ENCODE peak calls at places on chromosomes 7 and 10, in six cellular contexts. H is SK-N-SH, I is HCT116, F is GM12878, D is K562, J is HepG2. C is an unnamed sample.

GRCh38 chr7:155585532-155585895 is 39.2 kb upstream of the CNPY1 start:
- DNase-seq in I (no peak), F (no peak), J (no peak), D (no peak), H (no peak), C (no peak)

GRCh38 chr7:14001139-14001538 is 11.7 kb upstream of the ETV1 start:
- DNase-seq in F (no peak), H (no peak), I (no peak), D (no peak), J (no peak), C (no peak)

GRCh38 chr10:75226656-75227055 is 9.1 kb downstream of the COMTD1 start:
- DNase-seq in I (no peak), H (no peak), F (no peak), D (no peak), J (no peak), C (peak)

GRCh38 chr7:29341156-29341555 is 146.6 kb downstream of the CHN2 start:
- DNase-seq in J (no peak), D (no peak), H (no peak), F (no peak), I (no peak), C (no peak)

GRCh38 chr7:13411641-13412040 is 577.8 kb downstream of the ETV1 start:
- DNase-seq in I (no peak), H (no peak), F (no peak), D (no peak), J (no peak), C (no peak)

GRCh38 chr7:148941598-148942280 is 57.6 kb upstream of the EZH2 start:
- DNase-seq in D (peak), H (peak), F (no peak), I (peak), J (peak), C (peak)

GRCh38 chr10:130463876-130464360 is 327.7 kb downstream of the GLRX3 start:
- DNase-seq in J (no peak), F (no peak), H (no peak), D (no peak), I (no peak), C (no peak)

GRCh38 chr10:92756233-92757065 is 66.7 kb downstream of the HHEX start:
- DNase-seq in H (no peak), D (peak), I (no peak), F (peak), J (peak), C (no peak)

GRCh38 chr10:34698979-34699378 is 116.1 kb downstream of the PARD3 start:
- DNase-seq in H (no peak), J (no peak), D (no peak), I (peak), F (no peak), C (no peak)

GRCh38 chr10:127939786-127940330 is 33.0 kb downstream of the PTPRE start:
- DNase-seq in D (no peak), I (no peak), F (no peak), H (no peak), J (no peak), C (no peak)

GRCh38 chr10:48623607-48624132 is 18.8 kb upstream of the ARHGAP22 start:
- DNase-seq in F (no peak), H (no peak), I (no peak), D (no peak), J (no peak), C (no peak)

GRCh38 chr7:134966691-134967090 is 19.6 kb upstream of the AGBL3 start:
- DNase-seq in J (no peak), F (no peak), D (no peak), I (no peak), H (no peak), C (no peak)

GRCh38 chr7:604038-604883 is 84.6 kb upstream of the PDGFA start:
- DNase-seq in D (peak), H (no peak), J (no peak), I (no peak), F (peak), C (no peak)

GRCh38 chr10:103739039-103739764 is 116.2 kb downstream of the SH3PXD2A start:
- DNase-seq in D (no peak), H (no peak), J (no peak), I (no peak), F (no peak), C (peak)

GRCh38 chr10:94627511-94627910 is 56.0 kb upstream of the CYP2C18 start:
- DNase-seq in I (no peak), F (no peak), J (no peak), D (no peak), H (no peak), C (no peak)

GRCh38 chr10:5532231-5532605 is 7.5 kb downstream of the CALML3 start:
- DNase-seq in I (no peak), H (no peak), J (no peak), F (no peak), D (no peak), C (no peak)

GRCh38 chr7:50307368-50308012 is 3.0 kb downstream of the IKZF1 start:
- DNase-seq in F (no peak), J (no peak), D (peak), H (no peak), I (no peak), C (peak)

GRCh38 chr7:27242580-27243339 is at the start of gene EVX1:
- DNase-seq in J (no peak), H (no peak), I (no peak), D (no peak), F (no peak), C (peak)

GRCh38 chr7:6227294-6227846 is 45.1 kb downstream of the CYTH3 start:
- DNase-seq in H (peak), I (no peak), D (no peak), F (no peak), J (no peak), C (no peak)

GRCh38 chr10:43278216-43278615 is 11.4 kb upstream of the RASGEF1A start:
- DNase-seq in J (no peak), F (no peak), H (no peak), D (no peak), I (no peak), C (no peak)

GRCh38 chr7:112122144-112122543 is 84.1 kb downstream of the DOCK4 start:
- DNase-seq in D (no peak), H (no peak), F (no peak), J (no peak), I (no peak), C (no peak)

GRCh38 chr10:94103902-94104301 is 110.2 kb downstream of the PLCE1 start:
- DNase-seq in F (no peak), J (no peak), D (no peak), H (no peak), I (no peak), C (no peak)

GRCh38 chr7:66427956-66428355 is 200.7 kb upstream of the KCTD7 start:
- DNase-seq in D (no peak), J (no peak), H (no peak), I (no peak), F (no peak), C (no peak)

GRCh38 chr7:69430502-69431145 is 167.7 kb upstream of the AUTS2 start:
- DNase-seq in F (no peak), D (no peak), H (no peak), I (no peak), J (no peak), C (peak)

GRCh38 chr10:93437000-93437945 is 44.9 kb downstream of the MYOF start:
- DNase-seq in J (peak), I (peak), H (no peak), F (no peak), D (no peak), C (peak)

GRCh38 chr7:134844200-134844599 is 64.8 kb downstream of the CALD1 start:
- DNase-seq in F (no peak), J (peak), D (no peak), I (no peak), H (no peak), C (no peak)

GRCh38 chr7:149866817-149867447 is 6.8 kb upstream of the ATP6V0E2 start:
- DNase-seq in D (no peak), H (no peak), I (no peak), F (no peak), J (no peak), C (no peak)

GRCh38 chr7:109335951-109336350 is 766.3 kb downstream of the DNAJB9 start:
- DNase-seq in F (no peak), D (no peak), H (no peak), I (no peak), J (no peak), C (no peak)

GRCh38 chr10:63005246-63005645 is 127.9 kb upstream of the NRBF2 start:
- DNase-seq in F (peak), D (no peak), H (no peak), J (no peak), I (no peak), C (no peak)

GRCh38 chr7:41924798-41925197 is 221.9 kb upstream of the INHBA start:
- DNase-seq in H (no peak), F (no peak), J (no peak), I (no peak), D (no peak), C (no peak)

GRCh38 chr7:114008696-114009095 is 89.9 kb upstream of the PPP1R3A start:
- DNase-seq in D (no peak), I (no peak), J (no peak), F (no peak), H (no peak), C (no peak)

GRCh38 chr10:110919971-110920881 is 822 bp downstream of the SHOC2 start:
- DNase-seq in H (peak), D (no peak), J (no peak), I (no peak), F (peak), C (peak)

GRCh38 chr7:28405662-28406061 is 6.7 kb upstream of the CREB5 start:
- DNase-seq in D (no peak), H (no peak), I (no peak), J (no peak), F (no peak), C (no peak)

GRCh38 chr7:22543169-22543568 is 43.2 kb upstream of the STEAP1B start:
- DNase-seq in I (no peak), D (no peak), F (no peak), H (no peak), J (no peak), C (no peak)

DNA sequence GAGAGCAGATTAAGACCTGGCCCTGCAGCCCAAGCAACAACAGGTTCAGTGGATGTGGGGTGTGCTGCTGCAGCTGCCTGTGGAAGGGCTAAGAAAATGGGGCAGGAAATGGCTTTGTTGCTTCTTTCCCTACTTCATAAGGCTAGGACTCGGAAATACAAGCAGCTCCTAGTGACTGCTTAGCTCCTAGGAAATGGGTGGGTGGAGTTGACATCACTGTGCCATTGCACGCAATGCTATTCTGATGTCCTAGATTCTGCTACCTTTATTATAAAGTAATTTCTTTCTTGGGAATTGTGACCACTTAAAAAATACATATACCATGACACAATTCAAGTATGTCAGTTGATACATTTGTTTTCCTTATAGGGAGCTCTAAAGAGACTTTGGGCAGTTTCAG is 155.8 kb downstream of the FANK1 start:
- DNase-seq in I (no peak), D (no peak), H (no peak), F (no peak), J (no peak), C (no peak)
- H2AFZ ChIP-seq in I (no peak), D (no peak), H (no peak), F (no peak), J (no peak), C (no peak)

DNA sequence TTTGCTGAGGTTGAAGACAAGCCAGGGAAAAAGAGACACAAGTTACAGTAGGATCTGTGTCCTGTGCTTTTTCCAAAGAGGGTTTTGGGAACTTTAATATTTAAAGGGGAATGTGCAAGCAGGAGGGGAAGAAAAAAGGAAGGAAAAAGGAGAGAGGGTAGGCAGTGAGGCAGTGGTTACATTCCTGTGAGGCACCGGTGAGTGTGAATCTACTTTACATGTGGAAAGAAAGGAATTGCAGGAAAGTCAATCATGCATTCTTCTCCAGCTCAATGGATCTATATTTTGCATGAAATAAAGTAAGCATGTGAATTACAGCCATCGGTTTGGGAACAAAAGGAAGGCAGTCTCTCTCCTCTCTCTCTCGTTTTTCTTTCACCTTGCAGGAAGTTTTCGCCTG is 12.6 kb upstream of the DYNC2I1 start:
- DNase-seq in J (no peak), I (no peak), D (no peak), F (no peak), H (no peak), C (peak)
- TF ChIP-seq REST in J (no peak), I (no peak), D (no peak), F (no peak), H (no peak), C (no peak)

DNA sequence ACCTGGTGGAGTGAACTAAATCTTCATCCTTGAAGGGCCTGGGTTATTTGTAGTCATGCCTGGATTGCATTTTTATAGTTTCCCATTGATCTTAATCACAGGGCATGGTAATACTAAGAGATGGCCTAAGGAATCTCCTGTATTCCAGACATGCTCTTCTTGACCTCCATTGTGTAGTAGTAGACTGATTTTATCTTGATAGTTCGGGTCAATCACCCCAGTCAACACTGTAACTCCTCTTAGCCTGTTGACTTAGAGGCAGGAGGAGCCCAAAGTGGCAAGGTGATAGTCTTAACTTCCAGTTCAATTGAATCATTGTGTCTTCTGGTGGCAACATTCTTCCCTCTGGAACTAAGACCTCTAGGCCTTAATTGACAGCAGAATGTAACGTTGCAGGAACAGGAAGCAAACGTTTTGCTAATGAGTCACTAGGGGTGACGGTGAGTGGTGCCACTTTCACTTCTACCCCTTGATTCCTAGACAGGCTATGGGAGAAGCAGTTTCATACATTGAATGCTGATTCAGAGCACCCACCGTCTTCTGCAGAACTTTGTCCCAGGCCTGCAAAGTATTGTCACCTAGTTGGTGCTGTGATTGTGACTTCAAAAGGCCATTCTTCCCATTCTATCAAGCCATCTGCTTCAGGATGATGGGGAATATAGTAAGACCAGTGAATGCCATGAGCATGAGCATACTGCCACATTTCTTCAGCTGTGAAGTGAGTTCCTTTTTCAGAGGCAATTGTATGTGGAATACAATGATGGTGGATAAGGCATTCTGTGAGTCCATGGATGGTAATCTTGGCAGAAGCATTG is 24.0 kb upstream of the PAPSS2 start:
- DNase-seq in F (peak), I (peak), H (no peak), D (no peak), J (peak), C (no peak)
- H2AFZ ChIP-seq in F (peak), I (peak), H (peak), D (no peak), J (no peak), C (no peak)

GRCh38 chr10:114441107-114441506 is 36.8 kb upstream of the AFAP1L2 start:
- DNase-seq in J (no peak), F (no peak), I (no peak), D (no peak), H (no peak), C (no peak)

GRCh38 chr10:114436941-114437340 is 32.6 kb upstream of the AFAP1L2 start:
- DNase-seq in I (no peak), F (no peak), D (no peak), H (no peak), J (no peak), C (no peak)

GRCh38 chr10:114442115-114442630 is 37.9 kb upstream of the AFAP1L2 start:
- DNase-seq in J (no peak), F (no peak), I (no peak), D (no peak), H (peak), C (no peak)

GRCh38 chr10:114432704-114433103 is 28.4 kb upstream of the AFAP1L2 start:
- DNase-seq in H (no peak), I (no peak), D (no peak), J (no peak), F (no peak), C (no peak)

GRCh38 chr10:114437456-114438292 is 33.4 kb upstream of the AFAP1L2 start:
- DNase-seq in I (no peak), H (peak), F (no peak), D (peak), J (peak), C (peak)
- TF ChIP-seq REST in I (no peak), H (no peak), F (no peak), D (no peak), J (no peak), C (no peak)